ENCODE peak calls at places on chromosomes 16 and 17, in seven cellular contexts. I is left kidney; O is substantia nigra; U is activated CD4-positive, CD25-positive, alpha-beta regulatory T cell; S is COR-L47; F is adipocyte; H is brain pericyte. L is an unnamed sample.

GRCh38 chr17:37107406-37108083 is 158.8 kb downstream of the AATF start:
- DNase-seq in S (peak; percentile 11), U (no peak), F (peak; percentile 19), O (no peak), I (no peak), H (no peak), L (no peak)

GRCh38 chr16:80066805-80067580 is 466.5 kb upstream of the MAF start:
- DNase-seq in I (no peak), S (no peak), H (no peak), O (no peak), F (no peak), U (no peak), L (no peak)

GRCh38 chr16:49932943-49933342 is 77.0 kb upstream of the ZNF423 start:
- DNase-seq in H (no peak), U (no peak), S (no peak), F (peak; percentile 52), I (peak; percentile 53), O (no peak), L (no peak)

GRCh38 chr16:71894229-71894920 is 956 bp upstream of the IST1 start:
- DNase-seq in O (no peak), I (peak; percentile 86), F (peak; percentile 86), S (peak; percentile 41), U (no peak), H (no peak), L (no peak)

GRCh38 chr16:53741546-53741945 is 37.6 kb downstream of the FTO start:
- DNase-seq in O (no peak), I (no peak), H (no peak), F (no peak), U (no peak), S (no peak), L (no peak)

GRCh38 chr17:81966343-81967243 is 5.6 kb upstream of the NOTUM start:
- DNase-seq in S (no peak), H (no peak), I (peak; percentile 93), F (no peak), O (no peak), U (no peak), L (peak; percentile 88)

GRCh38 chr16:68300736-68301459 is 9.8 kb downstream of the SLC7A6OS start:
- DNase-seq in H (no peak), I (no peak), O (no peak), S (no peak), F (peak; percentile 27), U (no peak), L (no peak)

GRCh38 chr16:67158637-67159600 is 790 bp downstream of the TRADD start:
- DNase-seq in I (peak; percentile 49), F (peak; percentile 55), O (no peak), U (peak; percentile 62), S (no peak), H (no peak), L (no peak)

GRCh38 chr16:85645021-85645589 is 32.0 kb downstream of the GSE1 start:
- DNase-seq in U (no peak), I (no peak), H (no peak), S (no peak), F (no peak), O (no peak), L (no peak)

GRCh38 chr17:21119247-21119944 is 7.4 kb upstream of the DHRS7B start:
- DNase-seq in I (peak; percentile 82), U (peak; percentile 29), H (no peak), F (peak; percentile 85), O (no peak), S (peak; percentile 23), L (peak; percentile 85)

GRCh38 chr17:80279895-80280294 is 19.2 kb downstream of the RNF213 start:
- DNase-seq in S (no peak), F (peak; percentile 87), I (no peak), H (peak; percentile 60), U (no peak), O (no peak), L (no peak)

GRCh38 chr17:71098071-71098470 is 928.7 kb downstream of the KCNJ2 start:
- DNase-seq in S (no peak), U (no peak), H (no peak), I (no peak), O (no peak), F (no peak), L (no peak)

GRCh38 chr16:1610841-1611653 is 825 bp downstream of the IFT140 start:
- DNase-seq in I (peak; percentile 50), O (no peak), U (no peak), F (peak; percentile 32), S (peak; percentile 13), H (no peak), L (no peak)

GRCh38 chr16:75305364-75306101 is 54.1 kb upstream of the BCAR1 start:
- DNase-seq in I (peak; percentile 62), H (peak; percentile 81), O (no peak), F (peak; percentile 97), U (no peak), S (peak; percentile 63), L (no peak)

GRCh38 chr17:32609085-32609484 is 122.3 kb downstream of the CDK5R1 start:
- DNase-seq in H (no peak), I (peak; percentile 19), U (peak; percentile 51), F (no peak), O (no peak), S (peak; percentile 74), L (peak; percentile 33)

GRCh38 chr16:78794581-78795300 is 695.3 kb downstream of the WWOX start:
- DNase-seq in S (no peak), I (no peak), O (no peak), H (no peak), U (no peak), F (no peak), L (no peak)

GRCh38 chr16:89142474-89143197 is 28.9 kb upstream of the CDH15 start:
- DNase-seq in O (no peak), U (no peak), H (no peak), S (no peak), I (no peak), F (no peak), L (no peak)

GRCh38 chr16:54538241-54538640 is 251.7 kb upstream of the IRX3 start:
- DNase-seq in S (peak; percentile 7), O (no peak), I (no peak), H (no peak), U (no peak), F (peak; percentile 50), L (no peak)

GRCh38 chr16:11539635-11540034 is 47.1 kb downstream of the LITAF start:
- DNase-seq in S (no peak), U (no peak), O (no peak), I (no peak), H (no peak), F (no peak), L (no peak)

GRCh38 chr16:8950580-8951077 is 13.1 kb downstream of the USP7 start:
- DNase-seq in I (no peak), H (no peak), F (peak; percentile 66), U (no peak), O (no peak), S (no peak), L (no peak)

GRCh38 chr16:14186954-14187306 is 115.8 kb downstream of the MRTFB start:
- DNase-seq in F (peak; percentile 37), I (no peak), H (no peak), S (no peak), U (no peak), O (no peak), L (peak; percentile 16)

GRCh38 chr17:47719411-47720152 is 13.5 kb upstream of the TBX21 start:
- DNase-seq in O (no peak), I (no peak), H (no peak), U (no peak), S (no peak), F (peak; percentile 52), L (no peak)

GRCh38 chr17:68328676-68329075 is 37.4 kb downstream of the ARSG start:
- DNase-seq in O (no peak), F (no peak), I (no peak), H (no peak), U (no peak), S (no peak), L (no peak)